ENCODE peak calls at places on chromosomes 12 and 14, in eight cellular contexts. O is K562, M is fibroblast of pulmonary artery, I is brain microvascular endothelial cell, C is astrocyte of the cerebellum, U is progenitor cell of endocrine pancreas, N is mucosa of descending colon, G is ovary. Z is an unnamed sample.

GRCh38 chr14:100554082-100554677 is 33.0 kb downstream of the BEGAIN start:
- DNase-seq in N (peak; percentile 87), M (peak; percentile 39), G (peak; percentile 75), C (no peak), U (no peak), O (peak; percentile 84), I (no peak), Z (peak; percentile 59)

GRCh38 chr12:122028165-122028591 is 6.5 kb downstream of the BCL7A start:
- DNase-seq in O (no peak), M (no peak), I (no peak), N (no peak), G (no peak), U (no peak), C (peak; percentile 58), Z (no peak)

GRCh38 chr12:107418976-107419375 is 266.6 kb upstream of the PWP1 start:
- DNase-seq in G (no peak), O (no peak), U (no peak), N (no peak), I (no peak), C (no peak), M (no peak), Z (no peak)

GRCh38 chr12:94582591-94582990 is 67.8 kb downstream of the TMCC3 start:
- DNase-seq in G (no peak), O (no peak), N (no peak), C (no peak), U (no peak), M (no peak), I (no peak), Z (no peak)

GRCh38 chr12:59193476-59194050 is 273.3 kb upstream of the LRIG3 start:
- DNase-seq in I (no peak), G (no peak), N (no peak), C (no peak), M (no peak), O (no peak), U (no peak), Z (no peak)

GRCh38 chr14:56056031-56056430 is 62.2 kb upstream of the PELI2 start:
- DNase-seq in G (no peak), U (no peak), I (no peak), C (no peak), O (no peak), M (no peak), N (no peak), Z (no peak)

GRCh38 chr14:105854600-105855245 is 328.3 kb downstream of the TMEM121 start:
- DNase-seq in C (no peak), M (no peak), G (peak; percentile 10), U (no peak), I (no peak), N (no peak), O (no peak), Z (peak; percentile 8)

GRCh38 chr14:71410578-71411279 is 503.5 kb downstream of the PCNX1 start:
- DNase-seq in N (no peak), U (no peak), G (no peak), C (no peak), I (no peak), M (peak; percentile 33), O (no peak), Z (no peak)

GRCh38 chr12:96378319-96378718 is 21.9 kb downstream of the CDK17 start:
- DNase-seq in O (no peak), I (no peak), G (no peak), N (no peak), C (no peak), U (no peak), M (no peak), Z (no peak)

GRCh38 chr14:69349091-69349777 is 48.9 kb downstream of the ERH start:
- DNase-seq in U (no peak), M (no peak), O (no peak), G (no peak), I (no peak), N (no peak), C (no peak), Z (no peak)

GRCh38 chr12:10165421-10165820 is 6.5 kb downstream of the OLR1 start:
- DNase-seq in N (no peak), G (no peak), M (no peak), C (no peak), O (no peak), U (no peak), I (peak; percentile 14), Z (no peak)

GRCh38 chr12:110732572-110732971 is 10.1 kb downstream of the PPP1CC start:
- DNase-seq in G (no peak), O (no peak), C (no peak), M (no peak), N (no peak), I (no peak), U (no peak), Z (no peak)
- TF ChIP-seq CTCF in G (no peak), O (no peak), C (no peak), M (no peak), N (no peak), I (no peak), U (no peak), Z (no peak)

DNA sequence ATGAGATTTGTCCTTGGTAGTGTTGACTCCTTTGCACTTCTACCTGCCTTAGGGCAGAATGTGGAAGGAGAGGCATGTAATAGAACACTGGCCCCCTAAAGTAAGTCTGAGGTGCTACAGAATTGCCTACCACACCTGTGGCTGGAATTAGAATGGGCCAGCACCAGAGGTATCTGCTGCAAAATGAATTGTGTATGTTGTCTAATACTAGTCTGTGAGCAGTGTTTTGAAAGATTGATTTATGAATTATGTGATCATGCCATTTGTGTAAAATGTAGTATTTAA is 5.7 kb upstream of the STYX start:
- DNase-seq in I (no peak), G (no peak), O (no peak), N (no peak), U (no peak), M (no peak), C (no peak), Z (no peak)
- TF ChIP-seq CTCF in I (no peak), G (no peak), O (no peak), N (no peak), U (no peak), M (no peak), C (no peak), Z (no peak)

GRCh38 chr12:57216014-57216891 is at the start of gene NXPH4:
- DNase-seq in N (peak; percentile 48), M (no peak), C (no peak), O (peak; percentile 95), U (no peak), I (no peak), G (peak; percentile 64), Z (peak; percentile 47)
- TF ChIP-seq CTCF in N (no peak), M (no peak), C (no peak), O (no peak), U (no peak), I (no peak), G (no peak), Z (no peak)

GRCh38 chr12:108731866-108732461 is 646 bp upstream of the CORO1C start:
- DNase-seq in U (peak; percentile 99), G (peak; percentile 100), M (peak; percentile 98), O (peak; percentile 98), I (peak; percentile 99), C (peak; percentile 96), N (peak; percentile 100), Z (peak; percentile 100)
- TF ChIP-seq CTCF in U (no peak), G (peak; percentile 8), M (no peak), O (no peak), I (no peak), C (no peak), N (no peak), Z (peak; percentile 4)

DNA sequence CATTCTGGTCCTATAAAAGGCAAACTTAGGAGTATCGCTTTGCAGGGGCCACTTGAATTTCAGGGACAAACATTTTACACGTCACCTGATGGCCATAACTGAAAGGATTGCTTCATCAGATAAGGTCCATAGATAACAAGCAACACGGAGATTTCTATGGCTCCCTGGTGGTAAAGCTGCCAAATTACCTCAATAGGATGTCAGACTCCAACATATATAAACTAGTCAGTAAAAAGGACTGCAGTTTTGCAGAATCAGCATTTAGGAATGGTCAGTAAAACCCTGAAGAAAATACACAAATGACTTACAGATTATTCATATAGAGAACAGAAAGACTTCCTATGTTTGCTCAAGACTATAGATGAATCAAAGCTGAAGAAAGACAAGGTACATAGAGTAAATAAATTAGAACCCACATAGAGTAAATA is 66.1 kb upstream of the GRIP1 start:
- DNase-seq in U (no peak), G (no peak), N (no peak), M (no peak), O (no peak), C (no peak), I (no peak), Z (no peak)
- TF ChIP-seq CTCF in U (peak; percentile 6), G (no peak), N (no peak), M (no peak), O (no peak), C (no peak), I (no peak), Z (no peak)

GRCh38 chr12:39605501-39605900 is 14.1 kb downstream of the ABCD2 start:
- DNase-seq in G (no peak), O (no peak), M (peak; percentile 59), C (peak; percentile 80), N (no peak), U (no peak), I (peak; percentile 7), Z (no peak)

GRCh38 chr12:39610626-39611025 is 9.0 kb downstream of the ABCD2 start:
- DNase-seq in C (no peak), N (no peak), O (no peak), U (no peak), G (no peak), I (no peak), M (no peak), Z (no peak)

GRCh38 chr12:39603065-39603464 is 16.5 kb downstream of the ABCD2 start:
- DNase-seq in M (no peak), G (no peak), U (no peak), N (no peak), C (no peak), I (no peak), O (no peak), Z (no peak)

GRCh38 chr12:39605996-39606395 is 13.6 kb downstream of the ABCD2 start:
- DNase-seq in C (peak; percentile 65), I (peak; percentile 60), U (no peak), M (peak; percentile 63), N (no peak), O (no peak), G (no peak), Z (no peak)

GRCh38 chr12:39606712-39607423 is 12.7 kb downstream of the ABCD2 start:
- DNase-seq in C (no peak), I (no peak), N (no peak), M (no peak), O (no peak), G (no peak), U (no peak), Z (no peak)
- TF ChIP-seq CTCF in C (no peak), I (no peak), N (no peak), M (no peak), O (no peak), G (no peak), U (no peak), Z (no peak)

Z was measured in uterus.